ENCODE peak calls at places on chromosome 15, in seven cellular contexts. M is K562, G is SK-N-SH, O is H1, D is GM12878, P is HepG2, F is GM12892. A is an unnamed sample.

GRCh38 chr15:89129123-89129815 is 41.0 kb downstream of the ABHD2 start:
- DNase-seq in M (peak; percentile 58), G (peak; percentile 59), O (peak; percentile 33), D (no peak), P (no peak), F (peak; percentile 32), A (peak; percentile 30)

GRCh38 chr15:87874896-87875661 is 381.5 kb downstream of the NTRK3 start:
- DNase-seq in M (no peak), G (peak; percentile 20), O (no peak), D (no peak), P (no peak), F (no peak), A (no peak)

GRCh38 chr15:62085740-62086139 is 19.0 kb downstream of the C2CD4A start:
- DNase-seq in M (no peak), G (no peak), O (no peak), D (no peak), P (no peak), F (no peak), A (no peak)

GRCh38 chr15:40990789-40991188 is 37.5 kb downstream of the CHAC1 start:
- DNase-seq in M (no peak), G (no peak), O (no peak), D (no peak), P (no peak), F (no peak), A (no peak)

GRCh38 chr15:39270976-39271375 is 309.9 kb upstream of the THBS1 start:
- DNase-seq in M (no peak), G (no peak), O (no peak), D (no peak), P (no peak), F (no peak), A (no peak)

GRCh38 chr15:99438222-99438592 is 127.6 kb upstream of the MEF2A start:
- DNase-seq in M (no peak), G (no peak), O (no peak), D (no peak), P (no peak), F (no peak), A (no peak)

GRCh38 chr15:98865397-98866339 is 141.9 kb downstream of the PGPEP1L start:
- DNase-seq in M (peak; percentile 71), G (peak; percentile 84), O (no peak), D (no peak), P (peak; percentile 28), F (peak; percentile 38), A (peak; percentile 39)

GRCh38 chr15:71136159-71137137 is 21.2 kb downstream of the THSD4 start:
- DNase-seq in M (no peak), G (no peak), O (no peak), D (no peak), P (no peak), F (no peak), A (no peak)

GRCh38 chr15:73388256-73388781 is 19.6 kb upstream of the HCN4 start:
- DNase-seq in M (no peak), G (no peak), O (no peak), D (no peak), P (peak; percentile 26), F (no peak), A (no peak)

GRCh38 chr15:33309602-33310276 is 1.0 kb upstream of the RYR3 start:
- DNase-seq in M (no peak), G (peak; percentile 28), O (no peak), D (no peak), P (no peak), F (no peak), A (no peak)

GRCh38 chr15:66805207-66805975 is 103.4 kb downstream of the SMAD6 start:
- DNase-seq in M (no peak), G (no peak), O (no peak), D (no peak), P (no peak), F (no peak), A (no peak)

GRCh38 chr15:66481107-66481856 is 16.3 kb downstream of the SNAPC5 start:
- DNase-seq in M (peak; percentile 55), G (no peak), O (no peak), D (no peak), P (no peak), F (no peak), A (no peak)

GRCh38 chr15:60044636-60045273 is 40.6 kb downstream of the FOXB1 start:
- DNase-seq in M (no peak), G (no peak), O (no peak), D (no peak), P (no peak), F (no peak), A (no peak)

GRCh38 chr15:101187820-101188516 is 63.9 kb downstream of the CHSY1 start:
- DNase-seq in M (no peak), G (no peak), O (no peak), D (peak; percentile 90), P (no peak), F (no peak), A (no peak)

GRCh38 chr15:64702816-64703631 is 72.4 kb downstream of the RBPMS2 start:
- DNase-seq in M (peak; percentile 99), G (peak; percentile 100), O (peak; percentile 86), D (peak; percentile 68), P (peak; percentile 87), F (peak; percentile 93), A (peak; percentile 93)

DNA sequence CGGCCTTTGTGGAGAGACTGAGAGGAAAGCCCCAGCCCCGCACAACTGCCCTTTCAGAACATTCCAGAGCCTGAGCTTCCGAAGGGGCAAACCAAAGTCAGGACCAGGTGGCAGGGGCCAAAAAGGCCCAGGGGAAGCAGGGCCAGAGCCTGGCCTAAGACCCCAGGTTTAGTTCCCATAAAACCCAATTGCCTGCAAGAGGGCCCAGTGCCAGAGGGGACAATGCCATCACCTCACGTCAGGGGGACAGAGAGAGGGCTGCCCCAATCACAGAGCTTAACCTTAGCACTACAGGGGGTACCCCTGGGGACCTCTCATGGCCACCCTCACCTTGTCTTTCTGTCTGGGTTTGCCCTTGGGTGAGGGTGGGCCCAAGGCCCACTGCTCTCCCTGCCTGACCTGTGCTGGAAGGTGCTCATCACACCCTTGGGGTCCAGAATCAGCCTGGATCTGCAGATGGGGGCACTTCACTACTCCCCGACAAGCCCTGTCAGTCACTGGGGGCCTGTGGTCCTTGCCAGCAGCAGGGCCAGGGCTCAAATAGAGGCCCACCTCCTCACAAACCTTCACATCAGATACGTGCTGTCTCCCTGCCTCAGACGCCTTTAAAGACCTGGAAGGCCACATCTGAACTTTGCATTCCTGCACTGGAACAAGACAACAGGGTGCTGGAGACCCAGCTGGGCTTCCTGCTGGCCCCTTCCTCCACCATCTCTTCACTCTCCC is 3.8 kb downstream of the CALML4 start:
- DNase-seq in M (no peak), G (peak; percentile 17), O (no peak), D (no peak), P (no peak), F (no peak), A (no peak)
- TF ChIP-seq TAF1 in M (no peak), G (no peak), O (no peak), D (no peak), P (no peak), F (no peak), A (no peak)

GRCh38 chr15:44308415-44308814 is 19.9 kb downstream of the GOLM2 start:
- DNase-seq in M (no peak), G (no peak), O (no peak), D (peak; percentile 73), P (no peak), F (no peak), A (no peak)

GRCh38 chr15:44311136-44311535 is 22.6 kb downstream of the GOLM2 start:
- DNase-seq in M (no peak), G (no peak), O (no peak), D (no peak), P (no peak), F (no peak), A (no peak)

GRCh38 chr15:44312108-44312507 is 23.6 kb downstream of the GOLM2 start:
- DNase-seq in M (no peak), G (no peak), O (no peak), D (no peak), P (no peak), F (no peak), A (no peak)

GRCh38 chr15:44307712-44308111 is 19.2 kb downstream of the GOLM2 start:
- DNase-seq in M (no peak), G (no peak), O (no peak), D (no peak), P (no peak), F (no peak), A (no peak)

GRCh38 chr15:44308874-44309273 is 20.4 kb downstream of the GOLM2 start:
- DNase-seq in M (no peak), G (no peak), O (no peak), D (no peak), P (no peak), F (no peak), A (no peak)
- TF ChIP-seq TAF1 in M (no peak), G (no peak), O (no peak), D (no peak), P (no peak), F (no peak), A (no peak)

GRCh38 chr15:57896114-57896513 is 169.4 kb downstream of the ALDH1A2 start:
- DNase-seq in M (no peak), G (no peak), O (no peak), D (no peak), P (no peak), F (no peak), A (no peak)
- TF ChIP-seq TAF1 in M (no peak), G (no peak), O (no peak), D (no peak), P (no peak), F (no peak), A (no peak)

GRCh38 chr15:22232675-22233074 is 152.3 kb downstream of the OR4M2 start:
- DNase-seq in M (no peak), G (no peak), O (no peak), D (no peak), P (no peak), F (no peak), A (no peak)

GRCh38 chr15:22237891-22238275 is 157.6 kb downstream of the OR4M2 start:
- DNase-seq in M (no peak), G (no peak), O (no peak), D (no peak), P (no peak), F (no peak), A (no peak)

GRCh38 chr15:22239806-22240180 is 159.5 kb downstream of the OR4M2 start:
- DNase-seq in M (no peak), G (no peak), O (no peak), D (no peak), P (no peak), F (no peak), A (no peak)

GRCh38 chr15:22240403-22240802 is 160.1 kb downstream of the OR4M2 start:
- DNase-seq in M (no peak), G (no peak), O (no peak), D (no peak), P (no peak), F (no peak), A (no peak)

GRCh38 chr15:22236469-22236868 is 156.1 kb downstream of the OR4M2 start:
- DNase-seq in M (no peak), G (no peak), O (no peak), D (no peak), P (no peak), F (no peak), A (no peak)
- TF ChIP-seq TAF1 in M (no peak), G (no peak), O (no peak), D (no peak), P (no peak), F (no peak), A (no peak)

A was measured in GM12891.